ENCODE peak calls at places on chromosomes 11 and 22, in ten cellular contexts. R is bronchial epithelial cell; A is ACHN; P is effector memory CD8-positive, alpha-beta T cell; F is right atrium auricular region; M is CMK; U is stimulated activated CD4-positive, alpha-beta T cell treated with anti-CD3 and anti-CD28 coated beads, Interleukin-2, amount 100 ng/mL, for 48 hours; O is thoracic aorta; E is occipital lobe; J is astrocyte of the cerebellum. Y is an unnamed sample.

GRCh38 chr11:88552377-88553029 is 215.0 kb upstream of the CTSC start:
- DNase-seq in J (no peak), R (peak; percentile 44), P (peak; percentile 37), U (peak; percentile 14), O (no peak), F (no peak), M (peak; percentile 35), A (peak; percentile 54), E (no peak), Y (no peak)

GRCh38 chr11:34343153-34343552 is 14.7 kb downstream of the ABTB2 start:
- DNase-seq in P (no peak), J (peak; percentile 87), E (no peak), U (no peak), A (peak; percentile 96), F (no peak), R (peak; percentile 21), M (no peak), O (no peak), Y (no peak)

GRCh38 chr11:132589802-132590201 is 942.5 kb downstream of the OPCML start:
- DNase-seq in J (no peak), P (no peak), U (no peak), M (no peak), F (no peak), R (no peak), A (no peak), E (no peak), O (no peak), Y (no peak)

GRCh38 chr22:28442951-28443876 is 236.4 kb downstream of the TTC28 start:
- DNase-seq in O (peak; percentile 13), E (peak; percentile 60), R (peak; percentile 43), J (peak; percentile 59), A (peak; percentile 62), F (peak; percentile 79), P (no peak), M (no peak), U (no peak), Y (no peak)

GRCh38 chr11:75625970-75626691 is 42.7 kb downstream of the MAP6 start:
- DNase-seq in M (no peak), U (no peak), A (peak; percentile 65), P (no peak), E (no peak), J (peak; percentile 34), F (no peak), R (peak; percentile 80), O (no peak), Y (peak; percentile 46)

GRCh38 chr11:82676483-82677094 is 57.1 kb downstream of the FAM181B start:
- DNase-seq in M (no peak), J (no peak), P (no peak), F (no peak), A (peak; percentile 2), R (peak; percentile 8), O (no peak), E (no peak), U (no peak), Y (no peak)

GRCh38 chr11:48003926-48004325 is 23.6 kb downstream of the PTPRJ start:
- DNase-seq in O (no peak), R (no peak), A (no peak), P (no peak), J (no peak), E (no peak), F (no peak), U (no peak), M (no peak), Y (no peak)

GRCh38 chr11:32081901-32082300 is 9.0 kb upstream of the RCN1 start:
- DNase-seq in R (peak; percentile 58), J (no peak), E (no peak), O (no peak), F (no peak), A (no peak), U (no peak), P (no peak), M (no peak), Y (no peak)